ENCODE peak calls at places on chromosomes 6 and 20, in ten cellular contexts. F, J, I, B, L, P, T, C, D and M are unnamed samples.

GRCh38 chr20:41175201-41175651 is 37.9 kb downstream of the PLCG1 start:
- DNase-seq in F (no peak), J (no peak), I (no peak), B (no peak), L (no peak), P (no peak), T (no peak), C (no peak), D (no peak), M (no peak)

GRCh38 chr6:85464722-85465150 is 14.9 kb downstream of the NT5E start:
- DNase-seq in F (no peak), J (no peak), I (peak), B (peak), L (peak), P (no peak), T (no peak), C (no peak), D (no peak), M (no peak)

GRCh38 chr6:109939654-109940053 is 38.5 kb upstream of the GPR6 start:
- DNase-seq in F (no peak), J (no peak), I (peak), B (no peak), L (no peak), P (no peak), T (no peak), C (no peak), D (no peak), M (no peak)

GRCh38 chr20:22617160-22617559 is 32.8 kb upstream of the FOXA2 start:
- DNase-seq in F (no peak), J (peak), I (no peak), B (no peak), L (peak), P (no peak), T (peak), C (no peak), D (no peak), M (no peak)

GRCh38 chr6:35719830-35720733 is 16.8 kb upstream of the ARMC12 start:
- DNase-seq in F (no peak), J (peak), I (no peak), B (peak), L (no peak), P (peak), T (no peak), C (no peak), D (no peak), M (no peak)

GRCh38 chr6:8203337-8203736 is 101.0 kb upstream of the EEF1E1 start:
- DNase-seq in F (no peak), J (no peak), I (no peak), B (no peak), L (no peak), P (no peak), T (no peak), C (no peak), D (no peak), M (no peak)

GRCh38 chr20:25484224-25484846 is 76.9 kb downstream of the GINS1 start:
- DNase-seq in F (no peak), J (no peak), I (no peak), B (no peak), L (no peak), P (no peak), T (no peak), C (no peak), D (no peak), M (no peak)

GRCh38 chr6:148193063-148193680 is 149.5 kb upstream of the SASH1 start:
- DNase-seq in F (no peak), J (no peak), I (no peak), B (no peak), L (no peak), P (no peak), T (peak), C (no peak), D (no peak), M (no peak)

GRCh38 chr6:136846046-136846445 is 23.7 kb downstream of the PEX7 start:
- DNase-seq in F (peak), J (peak), I (peak), B (peak), L (peak), P (no peak), T (peak), C (no peak), D (no peak), M (no peak)

GRCh38 chr20:53949319-53949839 is 121.0 kb downstream of the BCAS1 start:
- DNase-seq in F (no peak), J (peak), I (peak), B (peak), L (no peak), P (peak), T (peak), C (peak), D (peak), M (no peak)

GRCh38 chr6:137571854-137572253 is 77.7 kb upstream of the OLIG3 start:
- DNase-seq in F (peak), J (peak), I (no peak), B (peak), L (peak), P (no peak), T (peak), C (peak), D (no peak), M (no peak)

GRCh38 chr6:151442359-151442758 is 9.6 kb downstream of the RMND1 start:
- DNase-seq in F (no peak), J (no peak), I (no peak), B (no peak), L (no peak), P (no peak), T (no peak), C (no peak), D (no peak), M (no peak)

GRCh38 chr6:38612386-38612965 is 27.3 kb downstream of the BTBD9 start:
- DNase-seq in F (no peak), J (no peak), I (peak), B (no peak), L (no peak), P (no peak), T (no peak), C (no peak), D (no peak), M (no peak)

GRCh38 chr6:25971187-25971811 is 8.7 kb downstream of the TRIM38 start:
- DNase-seq in F (no peak), J (peak), I (peak), B (no peak), L (peak), P (no peak), T (peak), C (no peak), D (no peak), M (no peak)

GRCh38 chr6:1404713-1405098 is 15.3 kb downstream of the FOXF2 start:
- DNase-seq in F (no peak), J (no peak), I (no peak), B (no peak), L (no peak), P (no peak), T (no peak), C (no peak), D (no peak), M (no peak)

GRCh38 chr6:82872092-82872635 is 193.5 kb downstream of the UBE3D start:
- DNase-seq in F (no peak), J (no peak), I (no peak), B (no peak), L (no peak), P (no peak), T (no peak), C (no peak), D (no peak), M (no peak)

GRCh38 chr6:111406200-111406711 is 76.8 kb downstream of the REV3L start:
- DNase-seq in F (no peak), J (no peak), I (no peak), B (no peak), L (no peak), P (no peak), T (no peak), C (no peak), D (no peak), M (no peak)

GRCh38 chr6:8574749-8575468 is 139.6 kb upstream of the SLC35B3 start:
- DNase-seq in F (no peak), J (no peak), I (no peak), B (no peak), L (no peak), P (no peak), T (no peak), C (no peak), D (no peak), M (no peak)

GRCh38 chr6:1481326-1481725 is 92.0 kb downstream of the FOXF2 start:
- DNase-seq in F (no peak), J (no peak), I (peak), B (no peak), L (peak), P (no peak), T (no peak), C (no peak), D (no peak), M (no peak)

GRCh38 chr6:105326216-105326615 is 76.7 kb downstream of the PREP start:
- DNase-seq in F (no peak), J (no peak), I (no peak), B (no peak), L (no peak), P (no peak), T (peak), C (no peak), D (no peak), M (no peak)

GRCh38 chr6:110173506-110174132 is 5.9 kb downstream of the WASF1 start:
- DNase-seq in F (no peak), J (peak), I (no peak), B (no peak), L (no peak), P (no peak), T (no peak), C (no peak), D (no peak), M (no peak)

GRCh38 chr6:2959909-2960719 is 11.3 kb downstream of the SERPINB6 start:
- DNase-seq in F (no peak), J (no peak), I (peak), B (no peak), L (no peak), P (no peak), T (no peak), C (no peak), D (no peak), M (no peak)

GRCh38 chr20:53215166-53215565 is 243.0 kb downstream of the TSHZ2 start:
- DNase-seq in F (no peak), J (peak), I (no peak), B (peak), L (no peak), P (no peak), T (peak), C (no peak), D (no peak), M (no peak)

GRCh38 chr20:7449269-7449668 is 491.0 kb downstream of the HAO1 start:
- DNase-seq in F (no peak), J (no peak), I (no peak), B (no peak), L (no peak), P (no peak), T (no peak), C (no peak), D (no peak), M (no peak)

GRCh38 chr6:160950507-160950906 is 41.1 kb upstream of the MAP3K4 start:
- DNase-seq in F (no peak), J (no peak), I (peak), B (no peak), L (peak), P (no peak), T (no peak), C (no peak), D (no peak), M (no peak)

GRCh38 chr6:73639015-73639414 is 14.8 kb downstream of the SLC17A5 start:
- DNase-seq in F (no peak), J (no peak), I (no peak), B (no peak), L (no peak), P (no peak), T (no peak), C (no peak), D (no peak), M (no peak)

GRCh38 chr20:16944753-16945152 is 196.6 kb downstream of the OTOR start:
- DNase-seq in F (no peak), J (no peak), I (no peak), B (no peak), L (no peak), P (no peak), T (no peak), C (no peak), D (no peak), M (no peak)

GRCh38 chr20:33676652-33677645 is 2.7 kb upstream of the NECAB3 start:
- DNase-seq in F (no peak), J (no peak), I (no peak), B (no peak), L (no peak), P (no peak), T (no peak), C (no peak), D (no peak), M (no peak)

GRCh38 chr6:144008501-144009245 is 614 bp upstream of the PLAGL1 start:
- DNase-seq in F (no peak), J (no peak), I (no peak), B (no peak), L (no peak), P (no peak), T (no peak), C (no peak), D (no peak), M (no peak)

GRCh38 chr6:8441452-8441851 is 6.1 kb upstream of the SLC35B3 start:
- DNase-seq in F (no peak), J (no peak), I (no peak), B (no peak), L (no peak), P (no peak), T (no peak), C (no peak), D (no peak), M (no peak)

GRCh38 chr6:22366214-22366613 is 69.4 kb upstream of the PRL start:
- DNase-seq in F (no peak), J (no peak), I (no peak), B (no peak), L (no peak), P (no peak), T (no peak), C (no peak), D (no peak), M (no peak)

GRCh38 chr6:116680880-116681672 is at the start of gene KPNA5:
- DNase-seq in F (peak), J (peak), I (peak), B (peak), L (peak), P (peak), T (peak), C (peak), D (peak), M (peak)

GRCh38 chr6:44940367-44940766 is 387.8 kb upstream of the RUNX2 start:
- DNase-seq in F (no peak), J (no peak), I (no peak), B (no peak), L (no peak), P (no peak), T (peak), C (no peak), D (no peak), M (no peak)

GRCh38 chr20:53708129-53708968 is 114.7 kb upstream of the ZNF217 start:
- DNase-seq in F (no peak), J (peak), I (peak), B (peak), L (no peak), P (no peak), T (no peak), C (no peak), D (no peak), M (no peak)

GRCh38 chr6:28657367-28657755 is 131.7 kb downstream of the GPX5 start:
- DNase-seq in F (peak), J (no peak), I (no peak), B (no peak), L (no peak), P (no peak), T (no peak), C (no peak), D (no peak), M (no peak)

GRCh38 chr6:106097368-106098231 is 11.5 kb downstream of the PRDM1 start:
- DNase-seq in F (no peak), J (peak), I (no peak), B (peak), L (no peak), P (no peak), T (peak), C (no peak), D (no peak), M (no peak)

GRCh38 chr6:55713411-55713810 is 134.4 kb upstream of the HMGCLL1 start:
- DNase-seq in F (no peak), J (no peak), I (peak), B (no peak), L (no peak), P (no peak), T (peak), C (no peak), D (no peak), M (no peak)